ENCODE peak calls at places on chromosomes 6 and 20, in six cellular contexts. Z is foreskin fibroblast, T is DMS153, W is HS-27A, L is germinal center, P is AG04450. U is an unnamed sample.

GRCh38 chr6:123956492-123957139 is 153.0 kb downstream of the NKAIN2 start:
- DNase-seq in Z (no peak), T (no peak), W (no peak), L (no peak), P (no peak), U (no peak)

GRCh38 chr20:31517373-31517772 is 3.1 kb downstream of the HM13 start:
- DNase-seq in Z (peak), T (no peak), W (no peak), L (no peak), P (no peak), U (peak)

GRCh38 chr6:155315516-155315871 is 1.2 kb upstream of the TFB1M start:
- DNase-seq in Z (peak), T (no peak), W (no peak), L (no peak), P (no peak), U (no peak)

GRCh38 chr6:142913511-142914047 is 31.4 kb downstream of the HIVEP2 start:
- DNase-seq in Z (no peak), T (no peak), W (no peak), L (peak), P (no peak), U (no peak)

GRCh38 chr6:80489911-80490635 is 383.6 kb downstream of the BCKDHB start:
- DNase-seq in Z (no peak), T (no peak), W (no peak), L (no peak), P (no peak), U (no peak)

GRCh38 chr6:157213897-157214296 is 109.4 kb downstream of the TMEM242 start:
- DNase-seq in Z (no peak), T (no peak), W (no peak), L (no peak), P (no peak), U (no peak)

GRCh38 chr20:48802216-48802615 is 25.6 kb downstream of the PREX1 start:
- DNase-seq in Z (no peak), T (no peak), W (no peak), L (no peak), P (no peak), U (no peak)

GRCh38 chr6:6243846-6244245 is 76.6 kb downstream of the F13A1 start:
- DNase-seq in Z (no peak), T (no peak), W (no peak), L (no peak), P (no peak), U (no peak)

GRCh38 chr20:37205130-37205529 is 25.8 kb upstream of the MROH8 start:
- DNase-seq in Z (no peak), T (no peak), W (no peak), L (no peak), P (no peak), U (no peak)

GRCh38 chr6:43900560-43901329 is 130.7 kb downstream of the VEGFA start:
- DNase-seq in Z (peak), T (no peak), W (no peak), L (no peak), P (no peak), U (no peak)

GRCh38 chr20:64113796-64114355 is 6.5 kb upstream of the NPBWR2 start:
- DNase-seq in Z (no peak), T (no peak), W (no peak), L (no peak), P (no peak), U (no peak)

GRCh38 chr6:41824571-41825569 is 37.4 kb downstream of the TOMM6 start:
- DNase-seq in Z (no peak), T (peak), W (no peak), L (no peak), P (no peak), U (no peak)

U was measured in progenitor cell of endocrine pancreas.